ENCODE peak calls at places on chromosomes 5 and 9, in five cellular contexts. X, C, H, E and W are unnamed samples. For H3K4me1, the result is how much of the 10 kb centered on the place peaks cover.

GRCh38 chr5:12777342-12777741 is 873.1 kb upstream of the CTNND2 start:
- DNase-seq in X (no peak), C (no peak), H (no peak), E (no peak), W (no peak)

GRCh38 chr9:37954581-37954981 is 50.7 kb upstream of the SLC25A51 start:
- DNase-seq in X (no peak), C (no peak), H (no peak), E (no peak), W (no peak)

GRCh38 chr5:32908646-32909045 is 197.5 kb downstream of the NPR3 start:
- DNase-seq in X (no peak), C (no peak), H (no peak), E (no peak), W (no peak)

GRCh38 chr9:89969881-89970639 is 365.2 kb downstream of the GADD45G start:
- DNase-seq in X (no peak), C (no peak), H (no peak), E (no peak), W (no peak)

GRCh38 chr5:31193026-31193425 is 460 bp upstream of the CDH6 start:
- DNase-seq in X (no peak), C (no peak), H (no peak), E (no peak), W (no peak)

GRCh38 chr5:134552301-134552700 is 26.8 kb downstream of the JADE2 start:
- DNase-seq in X (no peak), C (peak), H (no peak), E (no peak), W (peak)

GRCh38 chr9:136669791-136670464 is 7.2 kb downstream of the EGFL7 start:
- DNase-seq in X (no peak), C (no peak), H (no peak), E (no peak), W (no peak)

GRCh38 chr5:157213527-157214243 is 33.0 kb downstream of the ITK start:
- DNase-seq in X (no peak), C (no peak), H (no peak), E (no peak), W (no peak)

GRCh38 chr9:127004946-127005769 is 90.6 kb downstream of the RALGPS1 start:
- DNase-seq in X (peak), C (no peak), H (no peak), E (no peak), W (peak)

GRCh38 chr9:76553680-76554079 is 94.7 kb downstream of the GCNT1 start:
- DNase-seq in X (no peak), C (no peak), H (no peak), E (no peak), W (no peak)

GRCh38 chr5:40691894-40692293 is 12.2 kb downstream of the PTGER4 start:
- DNase-seq in X (no peak), C (no peak), H (no peak), E (no peak), W (no peak)

GRCh38 chr9:90830051-90830450 is 28.4 kb downstream of the SYK start:
- DNase-seq in X (no peak), C (no peak), H (no peak), E (peak), W (no peak)

GRCh38 chr5:115758356-115758755 is 58.1 kb downstream of the CDO1 start:
- DNase-seq in X (no peak), C (no peak), H (no peak), E (no peak), W (no peak)

GRCh38 chr5:35313296-35313695 is 83.0 kb upstream of the PRLR start:
- DNase-seq in X (no peak), C (no peak), H (no peak), E (no peak), W (no peak)

GRCh38 chr5:81752644-81752963 is 1.7 kb upstream of the SSBP2 start:
- DNase-seq in X (no peak), C (no peak), H (no peak), E (no peak), W (no peak)

GRCh38 chr9:87195306-87195705 is 248.0 kb upstream of the GAS1 start:
- DNase-seq in X (no peak), C (no peak), H (no peak), E (no peak), W (no peak)

GRCh38 chr9:38352716-38353334 is 39.7 kb upstream of the ALDH1B1 start:
- DNase-seq in X (no peak), C (no peak), H (no peak), E (no peak), W (no peak)

GRCh38 chr9:36964791-36965190 is 69.3 kb downstream of the PAX5 start:
- DNase-seq in X (no peak), C (no peak), H (no peak), E (no peak), W (no peak)

GRCh38 chr5:40600383-40600782 is 79.3 kb upstream of the PTGER4 start:
- DNase-seq in X (no peak), C (no peak), H (no peak), E (no peak), W (no peak)

GRCh38 chr5:179118756-179119414 is 58.7 kb downstream of the ZNF354C start:
- DNase-seq in X (no peak), C (peak), H (no peak), E (peak), W (no peak)

GRCh38 chr9:17597977-17598376 is 19.1 kb downstream of the SH3GL2 start:
- DNase-seq in X (no peak), C (no peak), H (no peak), E (no peak), W (no peak)

GRCh38 chr5:159050408-159051091 is 49.2 kb downstream of the EBF1 start:
- DNase-seq in X (no peak), C (no peak), H (no peak), E (no peak), W (no peak)

GRCh38 chr5:74200560-74200959 is 440.0 kb downstream of the ENC1 start:
- DNase-seq in X (no peak), C (no peak), H (no peak), E (no peak), W (no peak)

GRCh38 chr5:81850932-81851331 is 100.0 kb upstream of the SSBP2 start:
- DNase-seq in X (no peak), C (no peak), H (no peak), E (no peak), W (no peak)

GRCh38 chr9:90956026-90956810 is 154.6 kb downstream of the SYK start:
- DNase-seq in X (no peak), C (peak), H (no peak), E (no peak), W (no peak)

GRCh38 chr5:137320056-137321045 is 178.8 kb downstream of the SPOCK1 start:
- DNase-seq in X (no peak), C (peak), H (peak), E (no peak), W (peak)

DNA sequence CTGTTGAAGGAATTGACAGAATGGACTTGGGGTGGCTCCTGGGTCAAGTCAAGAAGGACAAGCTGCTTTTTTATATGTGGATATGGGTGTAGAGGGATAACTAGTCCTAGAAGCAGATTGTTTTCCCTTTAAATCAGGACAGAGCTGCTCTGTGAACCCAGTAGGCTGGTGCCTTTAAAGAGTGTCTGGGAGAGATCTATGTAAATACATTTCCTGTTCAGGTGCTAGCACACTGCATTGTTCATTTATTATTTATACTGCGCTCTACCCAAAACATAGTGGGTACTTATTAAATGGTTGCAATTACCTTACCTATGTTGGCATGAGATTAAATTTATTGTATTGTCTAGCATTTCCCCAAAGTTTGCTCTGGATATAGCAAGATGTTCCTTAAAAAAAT is 86.6 kb upstream of the EQTN start:
- DNase-seq in X (no peak), C (no peak), H (no peak), E (no peak), W (no peak)
- H3K4me1 ChIP-seq in X (under half), C (under half), H (under half), E (under half), W (under half)

GRCh38 chr5:99022250-99022649 is 93.4 kb upstream of the CHD1 start:
- DNase-seq in X (no peak), C (no peak), H (no peak), E (no peak), W (no peak)

GRCh38 chr5:99019254-99019653 is 90.4 kb upstream of the CHD1 start:
- DNase-seq in X (no peak), C (no peak), H (no peak), E (no peak), W (no peak)

GRCh38 chr5:99019812-99020697 is 91.2 kb upstream of the CHD1 start:
- DNase-seq in X (no peak), C (no peak), H (no peak), E (no peak), W (no peak)

GRCh38 chr5:99025298-99026045 is 96.7 kb upstream of the CHD1 start:
- DNase-seq in X (no peak), C (no peak), H (no peak), E (no peak), W (no peak)

GRCh38 chr5:99020698-99021048 is 91.9 kb upstream of the CHD1 start:
- DNase-seq in X (no peak), C (no peak), H (no peak), E (no peak), W (no peak)
- H3K27ac ChIP-seq in X (no peak), C (no peak), H (peak), E (no peak), W (no peak)

GRCh38 chr5:1343315-1343751 is 1.6 kb downstream of the CLPTM1L start:
- DNase-seq in X (no peak), C (peak), H (no peak), E (no peak), W (peak)

GRCh38 chr5:1345876-1346626 is 1.2 kb upstream of the CLPTM1L start:
- DNase-seq in X (no peak), C (no peak), H (no peak), E (no peak), W (no peak)

GRCh38 chr5:1346627-1347440 is 1.9 kb upstream of the CLPTM1L start:
- DNase-seq in X (no peak), C (no peak), H (no peak), E (no peak), W (no peak)

GRCh38 chr5:1343931-1344901 is 683 bp downstream of the CLPTM1L start:
- DNase-seq in X (peak), C (no peak), H (peak), E (no peak), W (no peak)

DNA sequence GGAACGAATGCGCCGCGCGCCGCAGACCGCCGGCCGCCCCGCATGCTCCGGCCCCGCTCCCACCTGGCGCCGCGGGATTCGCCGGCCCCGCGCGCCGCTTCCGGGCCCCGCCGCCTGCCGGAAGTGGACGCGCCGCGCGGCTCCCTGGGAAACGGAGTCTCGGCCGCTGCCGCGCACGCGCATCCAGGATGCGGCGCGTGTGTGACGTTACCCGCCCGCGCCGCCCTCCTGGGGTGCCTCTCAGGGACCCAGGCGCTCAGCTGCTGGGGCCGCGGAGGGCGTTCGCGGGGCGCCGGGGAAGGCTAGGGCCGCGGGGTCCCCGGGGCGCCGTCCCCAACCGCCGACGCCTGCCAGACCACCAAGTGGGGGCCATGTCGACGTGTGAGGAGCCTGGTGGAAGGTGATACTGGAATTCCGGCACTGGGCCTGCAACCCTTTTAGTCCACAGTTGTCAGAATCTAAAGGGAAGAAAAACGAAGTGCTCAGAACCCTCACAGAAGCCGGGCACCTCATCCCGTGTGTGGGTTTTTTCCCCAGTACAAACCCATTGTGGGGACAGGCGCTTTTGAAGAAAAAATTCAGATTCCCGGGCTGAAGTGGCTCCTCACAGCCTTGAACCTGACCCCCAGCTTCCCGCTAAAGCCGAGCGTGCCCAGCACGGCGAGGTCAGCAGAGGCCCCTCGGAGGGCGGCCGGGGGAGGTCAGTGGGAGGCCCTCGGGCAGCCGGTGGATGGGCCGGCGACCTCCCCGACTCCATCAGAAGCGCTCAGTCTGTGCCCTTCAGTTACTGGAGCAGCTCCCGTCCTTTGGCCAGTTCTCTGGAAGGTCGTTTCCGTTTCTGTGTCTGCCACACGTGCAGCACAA is at the start of gene CLPTM1L:
- DNase-seq in X (peak), C (peak), H (peak), E (no peak), W (peak)
- H3K4me1 ChIP-seq in X (under half), C (under half), H (under half), E (under half), W (under half)

GRCh38 chr5:79243224-79243623 is 7.3 kb downstream of the JMY start:
- DNase-seq in X (no peak), C (no peak), H (no peak), E (peak), W (no peak)
- H3K27ac ChIP-seq in X (no peak), C (no peak), H (no peak), E (no peak), W (no peak)

GRCh38 chr5:168303398-168304020 is 12.1 kb downstream of the WWC1 start:
- DNase-seq in X (no peak), C (no peak), H (no peak), E (no peak), W (no peak)

GRCh38 chr5:168299372-168299771 is 7.9 kb downstream of the WWC1 start:
- DNase-seq in X (no peak), C (no peak), H (no peak), E (no peak), W (no peak)

GRCh38 chr5:168302785-168303184 is 11.3 kb downstream of the WWC1 start:
- DNase-seq in X (no peak), C (no peak), H (no peak), E (no peak), W (no peak)

GRCh38 chr5:168300377-168301182 is 9.1 kb downstream of the WWC1 start:
- DNase-seq in X (no peak), C (no peak), H (no peak), E (no peak), W (no peak)

GRCh38 chr5:168301593-168302388 is 10.3 kb downstream of the WWC1 start:
- DNase-seq in X (no peak), C (peak), H (no peak), E (no peak), W (no peak)
- H3K4me1 ChIP-seq in X (under half), C (under half), H (under half), E (under half), W (under half)

GRCh38 chr5:149605998-149606721 is 24.9 kb downstream of the ARHGEF37 start:
- DNase-seq in X (no peak), C (no peak), H (no peak), E (no peak), W (no peak)
- H3K27ac ChIP-seq in X (no peak), C (no peak), H (no peak), E (peak), W (no peak)